ENCODE peak calls at places on chromosomes 3 and 15, in nine cellular contexts. J, G, P, T, L, E, O, V and A are unnamed samples.

GRCh38 chr3:141530133-141530768 is 43.4 kb downstream of the RASA2 start:
- DNase-seq in J (no peak), G (no peak), P (no peak), T (no peak), L (peak; percentile 83), E (no peak), O (no peak), V (no peak), A (peak; percentile 15)

GRCh38 chr15:77528290-77528967 is 104.3 kb downstream of the LINGO1 start:
- DNase-seq in J (no peak), G (no peak), P (no peak), T (no peak), L (no peak), E (no peak), O (no peak), V (no peak), A (no peak)

GRCh38 chr3:66527253-66527652 is 26.4 kb upstream of the LRIG1 start:
- DNase-seq in J (no peak), G (no peak), P (no peak), T (no peak), L (no peak), E (no peak), O (no peak), V (peak; percentile 51), A (no peak)

GRCh38 chr3:57796261-57796660 is 40.2 kb downstream of the SLMAP start:
- DNase-seq in J (no peak), G (no peak), P (no peak), T (no peak), L (peak; percentile 45), E (no peak), O (no peak), V (no peak), A (no peak)

GRCh38 chr3:104206925-104207324 is 1159.8 kb upstream of the ALCAM start:
- DNase-seq in J (no peak), G (no peak), P (no peak), T (no peak), L (no peak), E (no peak), O (no peak), V (peak; percentile 2), A (no peak)

GRCh38 chr15:60442763-60443162 is 36.2 kb downstream of the ICE2 start:
- DNase-seq in J (no peak), G (no peak), P (no peak), T (no peak), L (peak; percentile 61), E (no peak), O (no peak), V (no peak), A (no peak)

GRCh38 chr3:131543714-131544113 is 40.9 kb upstream of the MRPL3 start:
- DNase-seq in J (peak; percentile 75), G (no peak), P (peak; percentile 85), T (no peak), L (peak; percentile 67), E (peak; percentile 65), O (peak; percentile 33), V (no peak), A (peak; percentile 84)

GRCh38 chr15:57156210-57156887 is 220.0 kb upstream of the CGNL1 start:
- DNase-seq in J (no peak), G (no peak), P (no peak), T (no peak), L (no peak), E (no peak), O (no peak), V (peak; percentile 76), A (no peak)

GRCh38 chr3:124811441-124811840 is 75.7 kb downstream of the ITGB5 start:
- DNase-seq in J (no peak), G (no peak), P (no peak), T (no peak), L (peak; percentile 66), E (no peak), O (no peak), V (no peak), A (no peak)